ENCODE peak calls at places on chromosomes 12 and 14, in five cellular contexts. P, E, Z, M and L are unnamed samples.

GRCh38 chr14:29892327-29892726 is 35.3 kb downstream of the PRKD1 start:
- DNase-seq in E (no peak), P (no peak), Z (no peak), M (peak), L (no peak)

GRCh38 chr12:106058256-106059182 is 80.2 kb downstream of the NUAK1 start:
- DNase-seq in E (no peak), M (peak), P (no peak), Z (no peak), L (peak)

GRCh38 chr14:92846162-92846897 is 52.2 kb downstream of the GOLGA5 start:
- DNase-seq in M (peak), E (no peak), Z (no peak), P (no peak), L (peak)

GRCh38 chr14:100603341-100604125 is 16.3 kb upstream of the BEGAIN start:
- DNase-seq in E (no peak), Z (no peak), M (no peak), P (no peak), L (no peak)

GRCh38 chr14:90419200-90419599 is 22.4 kb downstream of the CALM1 start:
- DNase-seq in Z (no peak), E (peak), M (peak), P (peak), L (peak)

GRCh38 chr14:95142208-95142607 is 15.1 kb downstream of the DICER1 start:
- DNase-seq in M (no peak), P (no peak), Z (no peak), E (no peak), L (no peak)

GRCh38 chr12:99553461-99553860 is 94.1 kb upstream of the GARIN6 start:
- DNase-seq in P (no peak), M (no peak), Z (no peak), E (no peak), L (no peak)

GRCh38 chr14:34129927-34130552 is 179.2 kb upstream of the EGLN3 start:
- DNase-seq in M (no peak), E (no peak), P (no peak), Z (no peak), L (no peak)

GRCh38 chr14:33871394-33871793 is 79.5 kb downstream of the EGLN3 start:
- DNase-seq in P (no peak), E (no peak), Z (no peak), M (no peak), L (no peak)

GRCh38 chr12:69241444-69242092 is 2.2 kb downstream of the CPSF6 start:
- DNase-seq in M (no peak), Z (no peak), E (no peak), P (no peak), L (peak)

GRCh38 chr12:10385181-10385613 is 4.6 kb downstream of the KLRK1 start:
- DNase-seq in M (peak), E (no peak), P (no peak), Z (no peak), L (peak)

GRCh38 chr12:56645201-56645716 is 525 bp downstream of the ATP5F1B start:
- DNase-seq in E (no peak), Z (peak), P (no peak), M (no peak), L (no peak)

GRCh38 chr14:97402279-97402678 is 605.1 kb downstream of the VRK1 start:
- DNase-seq in P (no peak), E (no peak), M (no peak), Z (no peak), L (no peak)

GRCh38 chr12:49868952-49869815 is 26.3 kb upstream of the BCDIN3D start:
- DNase-seq in P (peak), Z (no peak), E (peak), M (peak), L (peak)

GRCh38 chr12:56375598-56376434 is 13.2 kb upstream of the APOF start:
- DNase-seq in Z (no peak), M (no peak), E (no peak), P (no peak), L (no peak)

GRCh38 chr12:2864198-2864597 is 7.4 kb upstream of the TEX52 start:
- DNase-seq in P (no peak), M (no peak), Z (no peak), E (no peak), L (no peak)

GRCh38 chr12:47823422-47824086 is 3.9 kb upstream of the HDAC7 start:
- DNase-seq in M (no peak), P (no peak), E (no peak), Z (no peak), L (peak)

GRCh38 chr12:118238888-118239287 is 103.0 kb downstream of the PEBP1 start:
- DNase-seq in E (no peak), P (no peak), Z (no peak), M (no peak), L (no peak)

GRCh38 chr12:52020539-52021336 is 14.0 kb downstream of the TAMALIN start:
- DNase-seq in M (no peak), P (no peak), E (no peak), Z (peak), L (peak)

GRCh38 chr14:103870891-103871595 is 23.7 kb upstream of the PPP1R13B start:
- DNase-seq in P (no peak), M (no peak), E (no peak), Z (no peak), L (no peak)
- H3K4me3 ChIP-seq in P (no peak), M (no peak), E (no peak), Z (no peak), L (no peak)

DNA sequence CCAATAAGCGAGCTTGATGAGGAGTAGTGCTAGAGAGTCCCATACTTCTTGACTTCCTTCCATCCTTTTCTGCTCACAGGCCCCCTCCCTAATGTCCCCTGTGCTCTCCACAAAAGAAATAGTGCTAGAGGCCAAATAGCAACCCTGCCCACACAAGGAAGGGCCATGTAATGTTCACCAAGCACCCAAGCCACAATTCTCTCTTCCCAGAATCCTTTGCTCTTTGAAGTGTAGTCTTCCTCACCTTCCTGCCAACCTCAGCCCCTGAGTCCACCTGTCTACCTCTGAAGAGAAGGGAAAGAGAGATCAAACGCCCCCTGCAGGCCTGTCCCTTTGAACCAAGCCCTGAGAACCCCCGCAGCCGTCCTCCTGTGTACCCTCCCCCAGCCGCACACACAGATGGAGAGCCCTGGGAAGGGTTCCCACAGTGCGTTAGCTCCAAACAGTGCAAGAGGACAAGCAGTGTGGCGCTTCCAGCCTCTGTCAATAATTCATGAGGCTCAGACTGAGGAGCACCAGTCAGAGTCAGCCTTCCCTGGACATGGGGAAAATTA is 1.9 kb upstream of the DHRS4 start:
- DNase-seq in M (no peak), Z (peak), P (no peak), E (no peak), L (no peak)
- TF ChIP-seq CTCF in M (no peak), Z (peak), P (no peak), E (no peak), L (no peak)

GRCh38 chr12:53743277-53744129 is 8.3 kb downstream of the CISTR start:
- DNase-seq in E (no peak), Z (peak), P (no peak), M (no peak), L (peak)
- H3K4me3 ChIP-seq in E (no peak), Z (peak), P (no peak), M (no peak), L (no peak)

DNA sequence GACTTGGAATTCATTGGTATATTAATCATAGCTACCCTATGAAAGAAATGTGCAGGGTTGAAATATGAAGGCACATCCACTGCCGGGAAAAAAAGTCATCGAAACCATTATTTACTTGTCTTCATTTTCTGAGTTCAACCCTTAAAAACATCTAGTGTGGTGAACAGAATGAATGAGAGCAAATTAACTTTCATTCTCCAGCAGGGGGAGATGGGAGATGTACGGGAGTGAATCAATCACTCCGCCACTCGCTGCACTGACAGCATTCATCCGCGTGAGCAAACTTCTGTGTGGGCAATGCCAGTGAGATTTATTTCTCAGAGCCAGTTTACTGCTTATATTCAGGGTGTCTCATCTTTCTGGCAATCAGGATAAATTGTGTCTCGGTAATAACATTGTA is 463.5 kb upstream of the MIS18BP1 start:
- DNase-seq in M (no peak), Z (peak), E (no peak), P (no peak), L (no peak)
- TF ChIP-seq CTCF in M (no peak), Z (peak), E (no peak), P (no peak), L (no peak)